ENCODE peak calls at places on chromosome 10, in seven cellular contexts. P is mesothelial cell of epicardium, D is H9, Y is cardiac fibroblast, W is neural crest cell, V is psoas muscle, B is heart right ventricle. Q is an unnamed sample.
A peak's percentile ranks its signal among the peaks of the same experiment; 100 is the strongest.

GRCh38 chr10:87036623-87037022 is 16.5 kb downstream of the FAM25A start:
- DNase-seq in P (no peak), B (no peak), V (no peak), D (no peak), Y (no peak), W (no peak), Q (no peak)

GRCh38 chr10:67668448-67668847 is 27.5 kb downstream of the CTNNA3 start:
- DNase-seq in P (no peak), D (no peak), W (no peak), Y (peak; percentile 25), V (no peak), B (no peak), Q (no peak)

GRCh38 chr10:102419561-102420442 is 834 bp upstream of the FBXL15 start:
- DNase-seq in B (peak; percentile 70), V (peak; percentile 57), D (peak; percentile 84), W (peak; percentile 92), P (peak; percentile 90), Y (no peak), Q (peak; percentile 72)

GRCh38 chr10:122861724-122862161 is 16.1 kb upstream of the CUZD1 start:
- DNase-seq in D (no peak), B (no peak), P (no peak), V (no peak), Y (peak; percentile 86), W (no peak), Q (no peak)

GRCh38 chr10:99981581-99982199 is 28.1 kb downstream of the DNMBP start:
- DNase-seq in W (no peak), Y (peak; percentile 53), V (no peak), B (no peak), P (no peak), D (no peak), Q (no peak)

GRCh38 chr10:59991661-59992060 is 85.3 kb upstream of the CCDC6 start:
- DNase-seq in W (no peak), Y (peak; percentile 77), P (no peak), D (no peak), V (no peak), B (no peak), Q (no peak)

GRCh38 chr10:77771450-77771849 is 133.8 kb upstream of the KCNMA1 start:
- DNase-seq in B (no peak), Y (no peak), W (no peak), D (no peak), V (no peak), P (no peak), Q (no peak)

GRCh38 chr10:119251315-119251708 is 43.9 kb downstream of the GRK5 start:
- DNase-seq in P (no peak), W (no peak), V (no peak), D (no peak), B (no peak), Y (peak; percentile 88), Q (no peak)

GRCh38 chr10:93745411-93746065 is 12.2 kb upstream of the LGI1 start:
- DNase-seq in D (peak; percentile 78), W (no peak), V (no peak), P (no peak), B (no peak), Y (peak; percentile 12), Q (no peak)

GRCh38 chr10:79405221-79405994 is 40.0 kb downstream of the ZCCHC24 start:
- DNase-seq in D (no peak), Y (no peak), W (no peak), B (peak; percentile 32), P (no peak), V (no peak), Q (no peak)

GRCh38 chr10:93436577-93436976 is 45.6 kb downstream of the MYOF start:
- DNase-seq in B (no peak), P (no peak), V (peak; percentile 46), D (no peak), W (no peak), Y (peak; percentile 99), Q (no peak)

GRCh38 chr10:112022196-112022595 is 161.4 kb downstream of the GPAM start:
- DNase-seq in P (no peak), V (no peak), Y (peak; percentile 18), W (no peak), D (peak; percentile 36), B (no peak), Q (no peak)

GRCh38 chr10:16644146-16644545 is 122.5 kb upstream of the C1QL3 start:
- DNase-seq in Y (peak; percentile 64), V (no peak), B (no peak), P (no peak), D (no peak), W (no peak), Q (no peak)

GRCh38 chr10:28248092-28248491 is 54.8 kb downstream of the MPP7 start:
- DNase-seq in V (no peak), Y (peak; percentile 25), D (no peak), P (no peak), B (no peak), W (no peak), Q (no peak)

GRCh38 chr10:37857287-37858211 is at the start of gene ZNF248:
- DNase-seq in W (peak; percentile 66), Y (peak; percentile 97), V (peak; percentile 97), P (peak; percentile 87), D (peak; percentile 20), B (peak; percentile 97), Q (peak; percentile 94)

GRCh38 chr10:131933695-131934086 is 32.9 kb downstream of the PPP2R2D start:
- DNase-seq in W (no peak), D (no peak), B (no peak), Y (no peak), P (no peak), V (no peak), Q (no peak)

GRCh38 chr10:28628184-28628893 is 49.0 kb upstream of the BAMBI start:
- DNase-seq in P (peak; percentile 86), Y (peak; percentile 84), B (peak; percentile 76), W (peak; percentile 84), V (peak; percentile 81), D (peak; percentile 83), Q (peak; percentile 56)

GRCh38 chr10:71964669-71965515 is 697 bp downstream of the CHST3 start:
- DNase-seq in P (peak; percentile 60), D (peak; percentile 54), Y (peak; percentile 84), B (peak; percentile 69), W (no peak), V (peak; percentile 81), Q (no peak)

GRCh38 chr10:17074548-17074860 is 55.1 kb downstream of the CUBN start:
- DNase-seq in P (no peak), Y (peak; percentile 79), B (no peak), D (no peak), V (no peak), W (no peak), Q (no peak)

GRCh38 chr10:102492983-102493382 is 9.5 kb downstream of the ACTR1A start:
- DNase-seq in P (no peak), V (no peak), B (no peak), Y (no peak), W (no peak), D (no peak), Q (no peak)

GRCh38 chr10:29595636-29596225 is 39.0 kb downstream of the SVIL start:
- DNase-seq in P (no peak), Y (no peak), B (no peak), D (no peak), W (no peak), V (peak; percentile 45), Q (no peak)

GRCh38 chr10:114632869-114633715 is 25.0 kb downstream of the ABLIM1 start:
- DNase-seq in V (peak; percentile 36), D (no peak), B (no peak), W (no peak), Y (peak; percentile 82), P (no peak), Q (no peak)

GRCh38 chr10:61933857-61934559 is 32.5 kb downstream of the ARID5B start:
- DNase-seq in D (no peak), P (no peak), B (no peak), W (no peak), Y (no peak), V (no peak), Q (no peak)

GRCh38 chr10:122121059-122121458 is 132.1 kb downstream of the TACC2 start:
- DNase-seq in Y (no peak), B (no peak), V (no peak), W (no peak), P (no peak), D (no peak), Q (no peak)

GRCh38 chr10:930415-931325 is 835 bp downstream of the LARP4B start:
- DNase-seq in W (peak; percentile 28), D (peak; percentile 56), P (peak; percentile 50), Y (peak; percentile 37), B (peak; percentile 31), V (peak; percentile 37), Q (peak; percentile 29)

GRCh38 chr10:23525406-23525805 is 86.5 kb downstream of the OTUD1 start:
- DNase-seq in D (no peak), P (no peak), V (no peak), Y (peak; percentile 45), B (no peak), W (no peak), Q (no peak)
- TF ChIP-seq CTCF in D (peak; percentile 43), P (no peak), V (peak; percentile 67), Y (peak; percentile 21), B (peak; percentile 17), W (peak; percentile 40), Q (no peak)

GRCh38 chr10:97298223-97298571 is 5.8 kb upstream of the ARHGAP19 start:
- DNase-seq in P (no peak), V (no peak), D (no peak), B (no peak), W (no peak), Y (no peak), Q (no peak)

GRCh38 chr10:97291357-97292096 is 910 bp downstream of the ARHGAP19 start:
- DNase-seq in D (no peak), W (no peak), Y (no peak), V (no peak), P (peak; percentile 7), B (no peak), Q (no peak)

GRCh38 chr10:97297556-97298222 is 5.3 kb upstream of the ARHGAP19 start:
- DNase-seq in D (no peak), B (no peak), Y (no peak), V (no peak), P (no peak), W (no peak), Q (no peak)

GRCh38 chr10:97292862-97293198 is 393 bp upstream of the ARHGAP19 start:
- DNase-seq in W (no peak), Y (no peak), D (no peak), P (no peak), B (no peak), V (no peak), Q (no peak)

GRCh38 chr10:97292097-97292861 is at the start of gene ARHGAP19:
- DNase-seq in Y (peak; percentile 99), V (peak; percentile 94), D (peak; percentile 98), P (peak; percentile 90), W (peak; percentile 85), B (peak; percentile 89), Q (peak; percentile 86)
- TF ChIP-seq CTCF in Y (no peak), V (no peak), D (no peak), P (no peak), W (peak; percentile 42), B (no peak), Q (no peak)

GRCh38 chr10:81116201-81116600 is 578.5 kb downstream of the SH2D4B start:
- DNase-seq in P (no peak), V (no peak), W (no peak), D (no peak), Y (no peak), B (no peak), Q (no peak)

GRCh38 chr10:81116990-81117389 is 579.3 kb downstream of the SH2D4B start:
- DNase-seq in P (no peak), B (no peak), D (no peak), W (no peak), V (no peak), Y (no peak), Q (no peak)
- TF ChIP-seq CTCF in P (no peak), B (no peak), D (peak; percentile 25), W (no peak), V (no peak), Y (no peak), Q (no peak)

GRCh38 chr10:3803295-3803883 is 18.4 kb upstream of the KLF6 start:
- DNase-seq in P (no peak), D (no peak), V (no peak), B (no peak), Y (peak; percentile 71), W (no peak), Q (peak; percentile 57)
- TF ChIP-seq CTCF in P (no peak), D (no peak), V (no peak), B (no peak), Y (no peak), W (no peak), Q (no peak)

Q was measured in natural killer cell.